ENCODE peak calls at places on chromosomes 2 and 18, in four cellular contexts. M, I, Z and P are unnamed samples.

GRCh38 chr2:241095594-241096290 is 6.3 kb downstream of the MTERF4 start:
- DNase-seq in Z (no peak), I (no peak), M (no peak), P (no peak)

GRCh38 chr2:241565413-241565812 is 6.9 kb downstream of the BOK start:
- DNase-seq in M (no peak), I (no peak), Z (no peak), P (no peak)

GRCh38 chr18:43587538-43588153 is 310.4 kb upstream of the SYT4 start:
- DNase-seq in I (peak; percentile 35), M (no peak), Z (peak; percentile 26), P (peak; percentile 54)

GRCh38 chr18:67386028-67386427 is 130.5 kb downstream of the DSEL start:
- DNase-seq in I (no peak), Z (peak; percentile 6), M (no peak), P (no peak)

GRCh38 chr18:55323051-55323994 is 264.7 kb downstream of the TCF4 start:
- DNase-seq in Z (no peak), M (no peak), I (no peak), P (no peak)

GRCh38 chr2:239732666-239733010 is 292.5 kb downstream of the NDUFA10 start:
- DNase-seq in M (no peak), I (no peak), Z (no peak), P (no peak)

GRCh38 chr18:59505311-59505710 is 146.2 kb upstream of the LMAN1 start:
- DNase-seq in Z (no peak), M (no peak), I (no peak), P (no peak)

GRCh38 chr2:121360566-121361300 is 75.7 kb upstream of the TFCP2L1 start:
- DNase-seq in M (no peak), I (no peak), Z (peak; percentile 87), P (no peak)

GRCh38 chr18:23958036-23958435 is 56.5 kb upstream of the TTC39C start:
- DNase-seq in I (no peak), M (peak; percentile 70), Z (no peak), P (no peak)

GRCh38 chr2:138029238-138029637 is 65.0 kb downstream of the HNMT start:
- DNase-seq in I (no peak), M (no peak), Z (peak; percentile 31), P (no peak)

GRCh38 chr2:240711296-240711695 is 19.6 kb downstream of the AQP12A start:
- DNase-seq in M (no peak), I (no peak), Z (no peak), P (no peak)

GRCh38 chr18:48915621-48916425 is 34.9 kb downstream of the SMAD7 start:
- DNase-seq in M (no peak), I (no peak), Z (no peak), P (no peak)